ENCODE peak calls at places on chromosomes 16 and 17, in eight cellular contexts. One of them, this sample, is unnamed.

GRCh38 chr17:39671651-39672521 is 3.6 kb downstream of the PNMT start:
- DNase-seq in sigmoid colon: no peak
- DNase-seq in endothelial cell of umbilical vein: peak
- DNase-seq in prostate gland: peak
- DNase-seq in esophagus squamous epithelium: no peak
- DNase-seq in K562: peak
- DNase-seq in ovary: no peak
- DNase-seq in H54: no peak
- DNase-seq in this sample: peak

GRCh38 chr17:72635034-72635654 is 457.3 kb downstream of the SLC39A11 start:
- DNase-seq in sigmoid colon: no peak
- DNase-seq in endothelial cell of umbilical vein: no peak
- DNase-seq in prostate gland: no peak
- DNase-seq in esophagus squamous epithelium: no peak
- DNase-seq in K562: no peak
- DNase-seq in ovary: no peak
- DNase-seq in H54: no peak
- DNase-seq in this sample: no peak

GRCh38 chr16:75750516-75750915 is 24.2 kb upstream of the CPHXL start:
- DNase-seq in sigmoid colon: no peak
- DNase-seq in endothelial cell of umbilical vein: no peak
- DNase-seq in prostate gland: no peak
- DNase-seq in esophagus squamous epithelium: no peak
- DNase-seq in K562: no peak
- DNase-seq in ovary: no peak
- DNase-seq in H54: no peak
- DNase-seq in this sample: no peak

GRCh38 chr17:67125924-67126323 is 81.6 kb downstream of the CACNG1 start:
- DNase-seq in sigmoid colon: no peak
- DNase-seq in endothelial cell of umbilical vein: no peak
- DNase-seq in prostate gland: no peak
- DNase-seq in esophagus squamous epithelium: no peak
- DNase-seq in K562: no peak
- DNase-seq in ovary: no peak
- DNase-seq in H54: no peak
- DNase-seq in this sample: no peak

GRCh38 chr16:78324649-78325274 is 225.3 kb downstream of the WWOX start:
- DNase-seq in sigmoid colon: no peak
- DNase-seq in endothelial cell of umbilical vein: peak
- DNase-seq in prostate gland: no peak
- DNase-seq in esophagus squamous epithelium: no peak
- DNase-seq in K562: no peak
- DNase-seq in ovary: no peak
- DNase-seq in H54: no peak
- DNase-seq in this sample: no peak

GRCh38 chr16:88974080-88974479 is 2.9 kb downstream of the CBFA2T3 start:
- DNase-seq in sigmoid colon: no peak
- DNase-seq in endothelial cell of umbilical vein: no peak
- DNase-seq in prostate gland: no peak
- DNase-seq in esophagus squamous epithelium: no peak
- DNase-seq in K562: no peak
- DNase-seq in ovary: no peak
- DNase-seq in H54: no peak
- DNase-seq in this sample: no peak

GRCh38 chr17:71790791-71791190 is 330.0 kb upstream of the SOX9 start:
- DNase-seq in sigmoid colon: no peak
- DNase-seq in endothelial cell of umbilical vein: no peak
- DNase-seq in prostate gland: no peak
- DNase-seq in esophagus squamous epithelium: no peak
- DNase-seq in K562: no peak
- DNase-seq in ovary: no peak
- DNase-seq in H54: no peak
- DNase-seq in this sample: no peak

GRCh38 chr17:48756816-48757215 is 28.3 kb upstream of the HOXB13 start:
- DNase-seq in sigmoid colon: peak
- DNase-seq in endothelial cell of umbilical vein: peak
- DNase-seq in prostate gland: peak
- DNase-seq in esophagus squamous epithelium: no peak
- DNase-seq in K562: no peak
- DNase-seq in ovary: no peak
- DNase-seq in H54: no peak
- DNase-seq in this sample: no peak

GRCh38 chr17:79919164-79919585 is 79.9 kb upstream of the CBX4 start:
- DNase-seq in sigmoid colon: peak
- DNase-seq in endothelial cell of umbilical vein: peak
- DNase-seq in prostate gland: peak
- DNase-seq in esophagus squamous epithelium: no peak
- DNase-seq in K562: no peak
- DNase-seq in ovary: no peak
- DNase-seq in H54: peak
- DNase-seq in this sample: no peak

GRCh38 chr16:58464047-58464915 is 35.7 kb upstream of the NDRG4 start:
- DNase-seq in sigmoid colon: no peak
- DNase-seq in endothelial cell of umbilical vein: no peak
- DNase-seq in prostate gland: no peak
- DNase-seq in esophagus squamous epithelium: no peak
- DNase-seq in K562: no peak
- DNase-seq in ovary: no peak
- DNase-seq in H54: no peak
- DNase-seq in this sample: peak

GRCh38 chr17:41178843-41179616 is 1.0 kb upstream of the KRTAP4-2 start:
- DNase-seq in sigmoid colon: no peak
- DNase-seq in endothelial cell of umbilical vein: no peak
- DNase-seq in prostate gland: no peak
- DNase-seq in esophagus squamous epithelium: no peak
- DNase-seq in K562: no peak
- DNase-seq in ovary: no peak
- DNase-seq in H54: no peak
- DNase-seq in this sample: no peak

GRCh38 chr16:84823484-84823883 is 3.7 kb downstream of the CRISPLD2 start:
- DNase-seq in sigmoid colon: peak
- DNase-seq in endothelial cell of umbilical vein: no peak
- DNase-seq in prostate gland: no peak
- DNase-seq in esophagus squamous epithelium: no peak
- DNase-seq in K562: no peak
- DNase-seq in ovary: peak
- DNase-seq in H54: no peak
- DNase-seq in this sample: no peak

GRCh38 chr17:81867123-81867951 is 3.8 kb downstream of the ARHGDIA start:
- DNase-seq in sigmoid colon: no peak
- DNase-seq in endothelial cell of umbilical vein: no peak
- DNase-seq in prostate gland: no peak
- DNase-seq in esophagus squamous epithelium: no peak
- DNase-seq in K562: peak
- DNase-seq in ovary: peak
- DNase-seq in H54: no peak
- DNase-seq in this sample: no peak
- TF ChIP-seq POLR2A in sigmoid colon: no peak
- TF ChIP-seq POLR2A in endothelial cell of umbilical vein: peak
- TF ChIP-seq POLR2A in prostate gland: no peak
- TF ChIP-seq POLR2A in esophagus squamous epithelium: no peak
- TF ChIP-seq POLR2A in K562: peak
- TF ChIP-seq POLR2A in ovary: no peak
- TF ChIP-seq POLR2A in H54: peak
- TF ChIP-seq POLR2A in this sample: peak

GRCh38 chr16:81798311-81799137 is 19.4 kb downstream of the PLCG2 start:
- DNase-seq in sigmoid colon: no peak
- DNase-seq in endothelial cell of umbilical vein: no peak
- DNase-seq in prostate gland: no peak
- DNase-seq in esophagus squamous epithelium: no peak
- DNase-seq in K562: no peak
- DNase-seq in ovary: no peak
- DNase-seq in H54: no peak
- DNase-seq in this sample: no peak
- TF ChIP-seq POLR2A in sigmoid colon: no peak
- TF ChIP-seq POLR2A in endothelial cell of umbilical vein: no peak
- TF ChIP-seq POLR2A in prostate gland: no peak
- TF ChIP-seq POLR2A in esophagus squamous epithelium: no peak
- TF ChIP-seq POLR2A in K562: no peak
- TF ChIP-seq POLR2A in ovary: no peak
- TF ChIP-seq POLR2A in H54: no peak
- TF ChIP-seq POLR2A in this sample: no peak

GRCh38 chr17:4584125-4584834 is at the start of gene SMTNL2:
- DNase-seq in sigmoid colon: peak
- DNase-seq in endothelial cell of umbilical vein: no peak
- DNase-seq in prostate gland: no peak
- DNase-seq in esophagus squamous epithelium: no peak
- DNase-seq in K562: no peak
- DNase-seq in ovary: peak
- DNase-seq in H54: no peak
- DNase-seq in this sample: no peak
- TF ChIP-seq POLR2A in sigmoid colon: no peak
- TF ChIP-seq POLR2A in endothelial cell of umbilical vein: no peak
- TF ChIP-seq POLR2A in prostate gland: no peak
- TF ChIP-seq POLR2A in esophagus squamous epithelium: peak
- TF ChIP-seq POLR2A in K562: no peak
- TF ChIP-seq POLR2A in ovary: no peak
- TF ChIP-seq POLR2A in H54: no peak
- TF ChIP-seq POLR2A in this sample: no peak

GRCh38 chr17:42190491-42191180 is 3.7 kb downstream of the GHDC start:
- DNase-seq in sigmoid colon: no peak
- DNase-seq in endothelial cell of umbilical vein: no peak
- DNase-seq in prostate gland: no peak
- DNase-seq in esophagus squamous epithelium: no peak
- DNase-seq in K562: no peak
- DNase-seq in ovary: no peak
- DNase-seq in H54: no peak
- DNase-seq in this sample: no peak
- TF ChIP-seq POLR2A in sigmoid colon: no peak
- TF ChIP-seq POLR2A in endothelial cell of umbilical vein: no peak
- TF ChIP-seq POLR2A in prostate gland: no peak
- TF ChIP-seq POLR2A in esophagus squamous epithelium: no peak
- TF ChIP-seq POLR2A in K562: no peak
- TF ChIP-seq POLR2A in ovary: no peak
- TF ChIP-seq POLR2A in H54: no peak
- TF ChIP-seq POLR2A in this sample: no peak

GRCh38 chr17:7241047-7241733 is 1.1 kb downstream of the GABARAP start:
- DNase-seq in sigmoid colon: no peak
- DNase-seq in endothelial cell of umbilical vein: no peak
- DNase-seq in prostate gland: no peak
- DNase-seq in esophagus squamous epithelium: no peak
- DNase-seq in K562: no peak
- DNase-seq in ovary: no peak
- DNase-seq in H54: no peak
- DNase-seq in this sample: no peak

GRCh38 chr17:7240375-7240774 is 1.1 kb upstream of the PHF23 start:
- DNase-seq in sigmoid colon: no peak
- DNase-seq in endothelial cell of umbilical vein: no peak
- DNase-seq in prostate gland: no peak
- DNase-seq in esophagus squamous epithelium: no peak
- DNase-seq in K562: no peak
- DNase-seq in ovary: no peak
- DNase-seq in H54: no peak
- DNase-seq in this sample: no peak

GRCh38 chr17:7238418-7239090 is 703 bp downstream of the PHF23 start:
- DNase-seq in sigmoid colon: peak
- DNase-seq in endothelial cell of umbilical vein: peak
- DNase-seq in prostate gland: no peak
- DNase-seq in esophagus squamous epithelium: no peak
- DNase-seq in K562: peak
- DNase-seq in ovary: peak
- DNase-seq in H54: no peak
- DNase-seq in this sample: peak

GRCh38 chr17:7237761-7238417 is 1.4 kb downstream of the PHF23 start:
- DNase-seq in sigmoid colon: peak
- DNase-seq in endothelial cell of umbilical vein: peak
- DNase-seq in prostate gland: peak
- DNase-seq in esophagus squamous epithelium: no peak
- DNase-seq in K562: peak
- DNase-seq in ovary: peak
- DNase-seq in H54: no peak
- DNase-seq in this sample: peak

GRCh38 chr17:7239091-7240027 is at the start of gene PHF23:
- DNase-seq in sigmoid colon: peak
- DNase-seq in endothelial cell of umbilical vein: peak
- DNase-seq in prostate gland: peak
- DNase-seq in esophagus squamous epithelium: peak
- DNase-seq in K562: peak
- DNase-seq in ovary: peak
- DNase-seq in H54: peak
- DNase-seq in this sample: peak
- TF ChIP-seq POLR2A in sigmoid colon: peak
- TF ChIP-seq POLR2A in endothelial cell of umbilical vein: peak
- TF ChIP-seq POLR2A in prostate gland: peak
- TF ChIP-seq POLR2A in esophagus squamous epithelium: peak
- TF ChIP-seq POLR2A in K562: peak
- TF ChIP-seq POLR2A in ovary: peak
- TF ChIP-seq POLR2A in H54: peak
- TF ChIP-seq POLR2A in this sample: peak